ENCODE peak calls at places on chromosomes 2 and 18, in five cellular contexts. X is heart left ventricle, L is stomach, E is Peyer's patch, B is testis. P is an unnamed sample.

GRCh38 chr18:58788470-58788869 is 76.2 kb upstream of the ZNF532 start:
- DNase-seq in E (no peak), B (no peak), L (no peak), X (no peak), P (no peak)

GRCh38 chr2:43405829-43406228 is 179.4 kb upstream of the ZFP36L2 start:
- DNase-seq in X (no peak), B (no peak), E (no peak), L (no peak), P (no peak)

GRCh38 chr2:36650031-36650430 is 46.5 kb upstream of the VIT start:
- DNase-seq in L (no peak), B (no peak), X (no peak), E (peak), P (no peak)

GRCh38 chr2:205706769-205707375 is 24.6 kb downstream of the NRP2 start:
- DNase-seq in B (peak), E (no peak), X (peak), L (no peak), P (peak)

GRCh38 chr2:205747827-205748386 is 65.6 kb downstream of the NRP2 start:
- DNase-seq in B (no peak), E (no peak), X (no peak), L (no peak), P (peak)

GRCh38 chr18:77161954-77162353 is 29.4 kb upstream of the MBP start:
- DNase-seq in B (no peak), E (no peak), L (no peak), X (no peak), P (no peak)

GRCh38 chr2:207046642-207047213 is 107.4 kb downstream of the CPO start:
- DNase-seq in B (no peak), L (no peak), X (no peak), E (no peak), P (no peak)

GRCh38 chr2:162092656-162093556 is 18.9 kb upstream of the DPP4 start:
- DNase-seq in E (no peak), X (peak), L (no peak), B (no peak), P (peak)

GRCh38 chr2:104025296-104025695 is 828.6 kb upstream of the POU3F3 start:
- DNase-seq in L (no peak), X (no peak), E (no peak), B (no peak), P (no peak)

GRCh38 chr2:20599001-20599600 is 51.8 kb downstream of the HS1BP3 start:
- DNase-seq in B (no peak), L (peak), E (peak), X (peak), P (peak)

GRCh38 chr2:74556159-74556558 is 1.6 kb downstream of the DOK1 start:
- DNase-seq in B (no peak), L (no peak), E (no peak), X (no peak), P (no peak)

GRCh38 chr2:74559912-74560311 is 5.4 kb downstream of the DOK1 start:
- DNase-seq in E (no peak), B (no peak), L (no peak), X (no peak), P (no peak)

GRCh38 chr2:74560591-74560990 is 6.1 kb downstream of the DOK1 start:
- DNase-seq in X (no peak), L (no peak), B (peak), E (no peak), P (no peak)

GRCh38 chr2:74556831-74557370 is 2.4 kb downstream of the DOK1 start:
- DNase-seq in B (no peak), X (no peak), E (no peak), L (no peak), P (no peak)

DNA sequence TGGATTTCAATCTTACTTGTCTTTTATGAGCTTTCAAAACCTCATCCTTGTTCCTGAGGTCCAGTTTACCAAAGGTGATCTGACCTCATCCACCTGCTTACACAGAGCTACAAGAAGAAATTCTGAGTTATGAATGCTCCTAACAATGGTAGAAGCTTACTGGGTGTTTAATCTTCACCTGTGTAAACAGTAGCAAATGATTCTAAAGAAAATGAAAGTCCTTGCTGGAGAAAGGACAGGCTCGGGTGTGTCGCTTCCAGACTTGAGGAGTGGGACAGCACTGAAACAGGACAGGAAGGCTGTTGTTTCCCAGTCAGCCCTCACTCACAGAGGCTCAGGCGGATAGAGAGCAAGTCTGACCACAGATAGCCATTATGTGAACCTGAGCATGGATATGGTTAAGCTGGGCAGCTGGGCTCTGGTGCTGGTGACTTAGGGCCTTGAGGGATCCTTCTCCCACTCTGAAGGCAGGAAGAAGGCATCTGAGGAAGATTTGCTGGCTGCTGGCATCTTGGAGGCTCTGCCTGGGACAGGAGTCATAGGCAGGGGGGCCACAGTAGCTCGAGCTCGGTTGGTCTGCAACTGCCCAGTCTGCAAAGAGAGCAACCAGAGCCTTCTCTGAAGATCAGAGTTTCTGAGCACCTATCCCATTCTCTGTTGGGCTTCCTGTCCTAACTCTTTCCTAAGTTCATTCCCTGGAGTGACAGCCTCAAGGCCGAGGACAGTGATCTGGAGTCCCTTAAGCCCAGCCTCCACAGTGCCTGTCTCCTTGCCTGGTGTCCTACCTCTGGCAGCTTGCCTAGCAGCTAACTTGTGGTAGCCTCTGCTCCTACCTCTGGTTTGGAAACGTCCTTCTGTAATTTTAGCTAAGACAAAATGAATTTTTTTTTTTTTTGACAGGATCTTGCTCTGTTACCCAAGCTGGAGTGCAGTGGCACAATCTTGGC is 4.0 kb downstream of the DOK1 start:
- DNase-seq in E (no peak), B (peak), X (no peak), L (no peak), P (no peak)
- H3K27ac ChIP-seq in E (no peak), B (no peak), X (no peak), L (peak), P (no peak)

GRCh38 chr2:160419776-160420521 is 73.7 kb downstream of the RBMS1 start:
- DNase-seq in X (no peak), L (no peak), B (no peak), E (no peak), P (no peak)

GRCh38 chr2:160418398-160418765 is 75.2 kb downstream of the RBMS1 start:
- DNase-seq in E (no peak), B (no peak), X (no peak), L (no peak), P (no peak)

GRCh38 chr2:160417745-160418397 is 75.7 kb downstream of the RBMS1 start:
- DNase-seq in B (no peak), E (no peak), X (no peak), L (no peak), P (no peak)

GRCh38 chr2:160418853-160419252 is 74.8 kb downstream of the RBMS1 start:
- DNase-seq in E (no peak), L (no peak), X (no peak), B (no peak), P (no peak)

DNA sequence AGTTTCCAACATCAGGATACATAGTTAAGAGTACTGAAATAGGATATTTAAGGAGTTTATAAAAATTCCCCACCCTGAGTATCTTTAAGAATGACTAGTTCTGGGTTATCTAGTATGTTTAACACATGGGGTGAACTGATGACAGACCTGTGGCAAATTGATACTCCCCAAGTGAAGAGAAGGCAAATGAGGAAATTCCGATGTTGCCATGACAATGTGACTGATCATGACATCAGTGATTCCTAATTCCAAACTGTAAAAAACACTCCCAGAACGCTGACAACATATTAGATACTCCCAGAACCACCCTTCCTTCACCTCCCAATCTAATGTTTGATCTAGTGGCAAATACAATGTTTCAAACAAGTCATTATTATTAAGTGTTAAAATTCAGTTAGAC is 77.6 kb downstream of the RBMS1 start:
- DNase-seq in E (no peak), X (no peak), B (no peak), L (no peak), P (no peak)
- TF ChIP-seq POLR2A in E (no peak), X (no peak), B (no peak), L (no peak), P (no peak)

GRCh38 chr2:189221811-189222210 is 42.2 kb upstream of the COL5A2 start:
- DNase-seq in E (no peak), L (no peak), B (no peak), X (no peak), P (no peak)

GRCh38 chr2:189217546-189217945 is 38.0 kb upstream of the COL5A2 start:
- DNase-seq in L (no peak), E (no peak), X (no peak), B (no peak), P (no peak)

GRCh38 chr2:189217041-189217440 is 37.5 kb upstream of the COL5A2 start:
- DNase-seq in L (no peak), X (no peak), E (no peak), B (no peak), P (no peak)

GRCh38 chr2:189214484-189214883 is 34.9 kb upstream of the COL5A2 start:
- DNase-seq in L (no peak), X (no peak), B (no peak), E (no peak), P (no peak)

DNA sequence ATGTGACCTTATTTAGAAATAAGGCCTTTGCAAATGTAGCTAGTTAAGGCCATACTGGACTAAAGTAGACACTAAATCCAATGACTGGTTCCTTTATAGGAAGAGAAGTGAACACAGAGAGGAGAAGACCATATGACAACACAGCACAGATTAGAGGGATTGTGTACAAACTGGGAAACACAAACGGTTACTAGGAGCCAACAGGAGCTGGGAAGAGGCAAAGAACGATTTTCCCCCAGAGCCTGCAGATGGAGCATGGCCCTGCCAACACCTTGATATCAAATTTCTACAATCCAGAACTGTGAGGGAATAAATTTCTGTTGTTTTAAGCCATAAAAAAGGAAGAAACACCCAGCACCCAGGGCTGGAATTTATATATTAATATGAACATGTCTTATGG is 38.7 kb upstream of the COL5A2 start:
- DNase-seq in B (no peak), E (no peak), L (no peak), X (no peak), P (no peak)
- H3K27ac ChIP-seq in B (no peak), E (no peak), L (no peak), X (no peak), P (no peak)

GRCh38 chr2:241701155-241701404 is 759 bp upstream of the ING5 start:
- DNase-seq in X (no peak), E (no peak), B (no peak), L (no peak), P (no peak)
- TF ChIP-seq POLR2A in X (no peak), E (no peak), B (no peak), L (no peak), P (no peak)

GRCh38 chr2:237924164-237924534 is 42.7 kb upstream of the UBE2F start:
- DNase-seq in X (no peak), E (no peak), L (no peak), B (no peak), P (no peak)

GRCh38 chr2:237927986-237928385 is 38.8 kb upstream of the UBE2F start:
- DNase-seq in E (no peak), L (no peak), X (no peak), B (no peak), P (no peak)

GRCh38 chr2:237923507-237924163 is 43.2 kb upstream of the UBE2F start:
- DNase-seq in E (peak), X (peak), L (peak), B (peak), P (peak)

GRCh38 chr2:237929979-237930378 is 36.8 kb upstream of the UBE2F start:
- DNase-seq in L (no peak), B (no peak), X (no peak), E (no peak), P (no peak)

DNA sequence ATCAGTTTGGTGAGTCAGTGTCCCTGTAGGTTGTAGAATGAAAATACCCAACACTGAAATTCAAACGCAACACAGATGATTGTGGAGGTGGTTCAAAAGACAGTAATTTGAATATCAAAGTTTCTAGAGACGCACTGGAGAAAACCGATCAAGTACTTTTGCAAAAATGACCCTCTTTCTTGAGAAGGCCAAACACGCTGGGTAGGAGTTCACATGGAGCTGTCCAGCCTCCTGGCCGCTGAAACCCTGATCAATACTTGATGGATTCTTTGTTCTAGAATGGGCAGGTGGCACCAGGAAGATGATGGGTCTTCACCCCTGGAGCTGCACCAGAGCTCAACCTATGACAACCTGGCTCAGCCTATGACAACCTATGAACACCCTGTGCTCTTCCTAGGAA is 39.7 kb upstream of the UBE2F start:
- DNase-seq in E (no peak), X (no peak), L (no peak), B (no peak), P (no peak)
- H3K27ac ChIP-seq in E (no peak), X (no peak), L (no peak), B (no peak), P (no peak)

DNA sequence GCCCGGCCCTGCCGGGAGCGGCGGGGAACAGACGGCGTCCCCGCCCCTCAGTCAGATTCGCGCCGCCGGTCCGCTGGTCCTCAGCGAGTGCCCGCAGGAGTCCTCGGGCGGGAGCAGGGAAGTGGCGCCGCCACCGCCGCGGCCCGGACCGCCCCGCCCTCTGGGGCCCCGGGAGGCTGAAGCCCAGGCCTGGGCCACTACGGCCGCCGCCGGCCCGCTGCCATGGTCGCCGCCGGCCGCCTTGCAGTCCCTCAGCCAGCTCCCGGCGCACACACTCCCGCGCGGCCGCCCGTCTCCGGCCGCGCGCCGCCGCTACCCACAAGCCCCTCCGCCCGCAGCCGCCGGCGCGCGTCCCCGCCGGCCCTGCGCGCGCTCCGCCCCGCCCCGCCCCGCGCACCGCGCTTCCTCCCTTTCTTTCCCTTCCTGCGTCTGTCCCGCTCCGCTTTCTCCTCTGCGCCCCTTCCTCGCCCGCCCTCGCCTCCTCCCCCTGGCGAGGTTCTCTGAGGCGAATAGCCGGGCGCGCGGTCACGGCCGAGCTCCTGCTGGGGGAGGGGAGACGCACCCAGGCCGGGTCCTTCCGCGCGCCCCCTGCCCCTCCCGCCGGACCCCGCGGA is at the start of gene ROCK2:
- DNase-seq in L (peak), B (peak), E (peak), X (peak), P (peak)
- TF ChIP-seq POLR2A in L (no peak), B (no peak), E (peak), X (no peak), P (peak)

DNA sequence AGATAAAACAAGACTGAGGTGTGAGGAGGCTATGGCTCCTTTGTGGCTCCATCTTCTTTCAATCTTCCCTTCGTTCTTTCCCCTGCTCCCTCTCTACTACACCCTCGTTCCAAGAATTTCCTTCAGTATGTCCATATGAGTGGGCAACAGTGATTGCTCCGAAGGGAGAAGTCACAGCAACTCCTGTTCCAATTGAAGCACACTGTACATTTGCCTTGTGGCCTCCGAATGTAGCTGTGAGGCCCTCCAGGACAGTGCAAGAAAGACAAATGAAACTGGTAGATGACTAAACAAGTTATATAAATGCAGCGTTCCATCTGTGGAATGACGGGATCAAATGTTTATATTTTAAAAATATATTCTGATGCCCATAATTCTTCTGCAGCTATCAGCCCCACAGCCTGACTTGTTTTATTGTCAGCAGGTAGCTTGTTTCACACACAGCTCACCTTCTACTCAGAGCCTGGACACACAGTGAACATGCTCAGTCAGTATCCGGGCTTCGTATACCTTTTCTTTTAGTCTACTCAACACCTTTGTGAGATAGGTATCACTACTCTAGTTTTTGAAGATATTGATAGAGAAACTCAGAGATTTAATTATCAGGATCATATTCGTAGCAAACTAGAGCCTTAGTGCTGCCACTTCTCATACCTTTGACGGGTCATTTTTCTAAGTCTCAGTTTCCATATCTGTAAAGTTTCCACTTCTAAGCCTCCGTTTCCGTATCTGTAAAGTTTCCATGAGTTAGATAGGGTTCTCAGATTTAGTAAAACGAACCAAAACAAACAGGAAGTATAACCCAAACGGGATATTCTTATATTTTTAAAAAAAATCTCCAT is 216.7 kb upstream of the STON1 start:
- DNase-seq in E (no peak), L (no peak), X (no peak), B (no peak), P (no peak)
- H3K27ac ChIP-seq in E (peak), L (peak), X (peak), B (peak), P (peak)

GRCh38 chr2:109236147-109236546 is 107.1 kb downstream of the SH3RF3 start:
- DNase-seq in X (no peak), E (no peak), B (no peak), L (no peak), P (no peak)

GRCh38 chr2:109239720-109240119 is 110.7 kb downstream of the SH3RF3 start:
- DNase-seq in B (no peak), E (no peak), L (no peak), X (no peak), P (no peak)

GRCh38 chr2:109237792-109238191 is 108.8 kb downstream of the SH3RF3 start:
- DNase-seq in E (no peak), X (no peak), B (no peak), L (no peak), P (no peak)

GRCh38 chr2:109242222-109242653 is 113.2 kb downstream of the SH3RF3 start:
- DNase-seq in E (no peak), X (peak), L (no peak), B (no peak), P (peak)

GRCh38 chr2:109238580-109238979 is 109.6 kb downstream of the SH3RF3 start:
- DNase-seq in L (peak), E (no peak), B (peak), X (peak), P (peak)
- TF ChIP-seq POLR2A in L (no peak), E (no peak), B (no peak), X (no peak), P (no peak)

GRCh38 chr2:64093341-64093740 is 50.9 kb downstream of the PELI1 start:
- DNase-seq in X (no peak), B (no peak), E (no peak), L (no peak), P (no peak)

GRCh38 chr2:64090264-64090663 is 54.0 kb downstream of the PELI1 start:
- DNase-seq in E (no peak), X (no peak), B (no peak), L (no peak), P (no peak)

GRCh38 chr2:64092502-64092901 is 51.7 kb downstream of the PELI1 start:
- DNase-seq in B (no peak), E (no peak), X (no peak), L (no peak), P (no peak)

GRCh38 chr2:64094663-64095382 is 49.4 kb downstream of the PELI1 start:
- DNase-seq in E (no peak), X (no peak), B (no peak), L (no peak), P (no peak)
- H3K27ac ChIP-seq in E (no peak), X (no peak), B (no peak), L (no peak), P (no peak)

GRCh38 chr2:85413592-85414421 is 3.6 kb upstream of the CAPG start:
- DNase-seq in E (peak), B (no peak), X (no peak), L (peak), P (peak)
- TF ChIP-seq POLR2A in E (no peak), B (no peak), X (no peak), L (no peak), P (no peak)

P was measured in uterus.